ENCODE peak calls at places on chromosomes 11 and 22, in six cellular contexts. U, I, F, A, S and N are unnamed samples.

GRCh38 chr11:105368711-105369110 is 229.1 kb upstream of the CARD18 start:
- DNase-seq in I (no peak), S (no peak), A (no peak), F (no peak), U (no peak), N (no peak)

GRCh38 chr11:108754901-108755625 is 90.2 kb downstream of the DDX10 start:
- DNase-seq in I (no peak), S (no peak), U (no peak), A (no peak), F (no peak), N (no peak)

GRCh38 chr11:73818838-73819237 is 31.2 kb downstream of the MRPL48 start:
- DNase-seq in A (no peak), S (no peak), U (no peak), I (no peak), F (no peak), N (no peak)

GRCh38 chr11:76626921-76627391 is 43.6 kb downstream of the LRRC32 start:
- DNase-seq in I (no peak), F (peak; percentile 30), U (no peak), S (no peak), A (peak; percentile 54), N (no peak)

GRCh38 chr11:75547617-75548054 is 14.4 kb upstream of the SERPINH1 start:
- DNase-seq in I (no peak), U (peak; percentile 92), S (peak; percentile 78), A (no peak), F (no peak), N (no peak)

GRCh38 chr11:65720237-65720934 is at the start of gene RNASEH2C:
- DNase-seq in A (peak; percentile 67), F (peak; percentile 88), S (peak; percentile 70), I (peak; percentile 60), U (peak; percentile 94), N (peak; percentile 79)

GRCh38 chr22:42743501-42743991 is 22.9 kb upstream of the A4GALT start:
- DNase-seq in S (peak; percentile 36), F (no peak), U (peak; percentile 58), I (no peak), A (no peak), N (peak; percentile 60)

GRCh38 chr11:78354741-78355705 is 62.6 kb downstream of the GAB2 start:
- DNase-seq in S (no peak), U (no peak), I (no peak), F (no peak), A (no peak), N (no peak)

GRCh38 chr11:100925935-100926334 is 203.7 kb downstream of the PGR start:
- DNase-seq in F (no peak), I (no peak), S (peak; percentile 18), U (no peak), A (no peak), N (no peak)

GRCh38 chr22:25146311-25146710 is 53.3 kb upstream of the CRYBB3 start:
- DNase-seq in I (no peak), U (no peak), A (no peak), F (no peak), S (no peak), N (no peak)